ENCODE peak calls at places on chromosome 15, in four cellular contexts. Z is sigmoid colon, L is HCT116, V is tibial artery. S is an unnamed sample.

GRCh38 chr15:26806574-26806973 is 33.7 kb upstream of the GABRB3 start:
- DNase-seq in L (no peak), V (no peak), Z (no peak), S (no peak)

GRCh38 chr15:58545307-58546065 is 113.7 kb downstream of the LIPC start:
- DNase-seq in Z (no peak), V (no peak), L (no peak), S (peak; percentile 56)

GRCh38 chr15:36527512-36528162 is 51.8 kb upstream of the CDIN1 start:
- DNase-seq in L (no peak), V (no peak), Z (no peak), S (no peak)

GRCh38 chr15:49309889-49310288 is 113.2 kb upstream of the FGF7 start:
- DNase-seq in V (no peak), Z (no peak), L (no peak), S (no peak)

GRCh38 chr15:63752075-63752684 is 81.6 kb downstream of the HERC1 start:
- DNase-seq in Z (no peak), V (no peak), L (peak; percentile 60), S (no peak)

GRCh38 chr15:68701886-68702285 is 118.8 kb downstream of the ANP32A start:
- DNase-seq in V (no peak), L (no peak), Z (no peak), S (no peak)

GRCh38 chr15:39896101-39896500 is 24.0 kb downstream of the GPR176 start:
- DNase-seq in V (no peak), L (no peak), Z (no peak), S (no peak)

GRCh38 chr15:98076021-98076816 is 115.7 kb downstream of the ARRDC4 start:
- DNase-seq in Z (peak; percentile 78), L (no peak), V (no peak), S (no peak)

GRCh38 chr15:84863480-84864428 is 20.7 kb upstream of the SLC28A1 start:
- DNase-seq in V (no peak), L (no peak), Z (no peak), S (no peak)

GRCh38 chr15:99976811-99977271 is 243.6 kb upstream of the LYSMD4 start:
- DNase-seq in V (no peak), L (no peak), Z (no peak), S (no peak)

GRCh38 chr15:101326462-101327146 is 31.6 kb upstream of the SNRPA1 start:
- DNase-seq in Z (no peak), V (no peak), L (no peak), S (no peak)

GRCh38 chr15:78149805-78150751 is 916 bp downstream of the IDH3A start:
- DNase-seq in V (no peak), L (no peak), Z (no peak), S (no peak)

GRCh38 chr15:91555307-91555706 is 298.2 kb upstream of the SLCO3A1 start:
- DNase-seq in Z (no peak), L (no peak), V (no peak), S (no peak)

GRCh38 chr15:94305133-94305532 is 73.8 kb downstream of the MCTP2 start:
- DNase-seq in L (no peak), Z (no peak), V (no peak), S (no peak)

GRCh38 chr15:70469651-70470555 is 293.5 kb downstream of the UACA start:
- DNase-seq in L (no peak), V (no peak), Z (no peak), S (no peak)

GRCh38 chr15:79133309-79133708 is 42.7 kb upstream of the RASGRF1 start:
- DNase-seq in V (no peak), Z (no peak), L (no peak), S (no peak)

GRCh38 chr15:98807262-98807661 is 158.9 kb downstream of the IGF1R start:
- DNase-seq in L (no peak), V (no peak), Z (no peak), S (no peak)

GRCh38 chr15:40163657-40164416 is 3.0 kb downstream of the BUB1B start:
- DNase-seq in L (no peak), Z (no peak), V (no peak), S (no peak)

GRCh38 chr15:77830041-77830440 is 197.3 kb upstream of the LINGO1 start:
- DNase-seq in Z (no peak), V (no peak), L (peak; percentile 6), S (no peak)

GRCh38 chr15:40984406-40984805 is 31.1 kb downstream of the CHAC1 start:
- DNase-seq in Z (no peak), L (no peak), V (no peak), S (no peak)

GRCh38 chr15:51198701-51199253 is 104.1 kb upstream of the TNFAIP8L3 start:
- DNase-seq in V (no peak), Z (no peak), L (no peak), S (no peak)

GRCh38 chr15:47194718-47195117 is 522.6 kb upstream of the SEMA6D start:
- DNase-seq in L (no peak), V (no peak), Z (no peak), S (no peak)

GRCh38 chr15:39885099-39885777 is 34.8 kb downstream of the GPR176 start:
- DNase-seq in Z (no peak), V (no peak), L (no peak), S (no peak)

GRCh38 chr15:68550498-68551295 is 28.1 kb upstream of the CORO2B start:
- DNase-seq in Z (peak; percentile 84), V (peak; percentile 81), L (peak; percentile 48), S (peak; percentile 81)

GRCh38 chr15:88956263-88956662 is 43.1 kb upstream of the MFGE8 start:
- DNase-seq in L (no peak), V (no peak), Z (no peak), S (no peak)

GRCh38 chr15:28977377-28978010 is 91.7 kb downstream of the APBA2 start:
- DNase-seq in V (no peak), Z (no peak), L (peak; percentile 73), S (peak; percentile 60)

GRCh38 chr15:50330921-50331320 is 24.1 kb downstream of the GABPB1 start:
- DNase-seq in L (no peak), Z (no peak), V (no peak), S (no peak)

GRCh38 chr15:90188914-90189748 is 12.0 kb upstream of the SEMA4B start:
- DNase-seq in Z (no peak), V (no peak), L (no peak), S (no peak)
- H3K4me3 ChIP-seq in Z (no peak overlapping the region), V (no peak overlapping the region), L (no peak overlapping the region), S (no peak overlapping the region)

DNA sequence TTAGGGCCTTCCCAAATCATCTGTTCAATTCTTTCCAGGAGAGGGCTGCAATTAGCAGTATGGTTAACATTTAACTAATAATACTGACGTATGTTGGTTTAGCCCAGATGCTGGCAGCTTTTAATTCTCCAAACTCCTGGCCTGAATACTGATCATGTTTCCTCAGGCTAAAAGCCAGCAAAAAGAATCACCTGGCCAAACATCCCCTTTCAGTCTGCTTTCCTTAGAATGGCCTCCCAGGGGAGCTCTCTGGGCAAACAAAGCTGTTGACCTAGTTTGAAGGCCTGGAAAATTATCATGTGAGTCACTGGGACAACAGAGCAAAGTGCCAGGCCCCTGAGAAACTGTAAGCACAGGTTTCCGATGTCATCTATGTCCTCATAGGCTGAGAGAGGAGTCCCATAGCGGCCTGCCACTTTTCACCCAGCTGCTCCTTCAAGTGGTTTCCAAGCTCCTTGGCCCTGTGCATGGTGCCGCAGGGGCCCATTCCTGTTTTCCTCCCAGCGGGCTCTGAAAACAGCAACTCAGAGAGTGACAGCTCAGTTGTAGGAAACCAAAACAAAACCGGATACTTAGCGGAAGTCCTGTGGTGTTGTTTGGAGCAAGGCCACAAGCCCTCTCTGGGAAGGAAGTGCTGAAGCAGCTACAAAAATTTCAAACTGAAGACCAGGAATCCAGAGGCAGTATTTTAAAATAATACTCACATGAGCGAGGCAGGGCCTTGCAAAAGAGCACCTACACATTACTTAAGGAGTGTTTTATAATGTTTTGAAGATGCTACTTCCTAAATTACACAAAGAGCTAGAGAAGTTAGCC is 36.5 kb upstream of the RAB11A start:
- DNase-seq in L (peak; percentile 83), V (peak; percentile 97), Z (peak; percentile 95), S (peak; percentile 97)
- TF ChIP-seq CTCF in L (no peak), V (no peak), Z (no peak), S (no peak)

DNA sequence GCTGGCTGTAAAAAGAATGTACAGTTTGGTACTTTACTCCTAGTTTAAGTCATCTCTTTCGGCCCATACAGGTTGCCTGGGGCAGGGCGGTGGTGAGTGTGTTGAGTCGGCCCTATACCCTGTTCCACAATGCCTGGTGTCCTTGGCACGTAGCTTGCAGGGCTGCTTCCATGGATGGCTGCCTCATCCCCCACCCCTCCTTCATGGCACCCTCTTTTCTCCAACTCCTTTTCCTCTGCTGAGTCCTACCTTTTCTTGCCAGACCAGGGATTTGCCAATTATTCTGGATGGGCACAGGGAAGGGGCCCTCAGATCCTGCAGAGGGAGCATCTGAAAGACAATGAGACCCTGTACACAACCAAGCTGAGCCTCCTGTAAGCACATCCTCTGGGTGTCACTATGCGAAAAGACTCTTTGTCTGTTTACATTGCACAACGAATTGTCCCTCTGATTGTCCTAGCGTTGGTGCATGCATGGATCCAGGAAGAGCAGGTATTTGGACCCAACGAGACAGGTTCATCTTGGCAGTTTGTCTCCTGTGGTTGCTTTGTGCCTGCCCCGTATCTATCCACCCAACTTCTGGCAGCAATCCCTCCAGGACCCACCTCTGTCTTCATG is 73.6 kb upstream of the CGNL1 start:
- DNase-seq in L (no peak), V (no peak), Z (peak; percentile 24), S (no peak)
- H3K4me3 ChIP-seq in L (no peak overlapping the region), V (no peak overlapping the region), Z (no peak overlapping the region), S (no peak overlapping the region)

GRCh38 chr15:59636184-59636583 is 21.1 kb downstream of the GTF2A2 start:
- DNase-seq in V (peak; percentile 25), L (no peak), Z (no peak), S (no peak)

GRCh38 chr15:59632714-59633113 is 21.1 kb downstream of the GCNT3 start:
- DNase-seq in V (no peak), L (no peak), Z (no peak), S (no peak)
- TF ChIP-seq CTCF in V (no peak), L (peak; percentile 55), Z (no peak), S (no peak)